ENCODE peak calls at places on chromosomes 5 and 9, in five cellular contexts. One of them, this sample, is unnamed.

GRCh38 chr9:6852243-6852963 is 94.6 kb downstream of the KDM4C start:
- DNase-seq in HCT116: no peak
- DNase-seq in GM12878: no peak
- DNase-seq in H1: no peak
- DNase-seq in HepG2: peak
- DNase-seq in this sample: no peak

GRCh38 chr9:5650356-5651105 is 21.6 kb downstream of the RIC1 start:
- DNase-seq in HCT116: no peak
- DNase-seq in GM12878: no peak
- DNase-seq in H1: no peak
- DNase-seq in HepG2: no peak
- DNase-seq in this sample: no peak

GRCh38 chr5:59275170-59275536 is 618.4 kb downstream of the PDE4D start:
- DNase-seq in HCT116: no peak
- DNase-seq in GM12878: no peak
- DNase-seq in H1: no peak
- DNase-seq in HepG2: no peak
- DNase-seq in this sample: no peak

GRCh38 chr9:114484854-114485443 is 20.3 kb downstream of the WHRN start:
- DNase-seq in HCT116: peak
- DNase-seq in GM12878: peak
- DNase-seq in H1: no peak
- DNase-seq in HepG2: no peak
- DNase-seq in this sample: peak

GRCh38 chr5:135245521-135246499 is 153.2 kb downstream of the MACROH2A1 start:
- DNase-seq in HCT116: no peak
- DNase-seq in GM12878: no peak
- DNase-seq in H1: no peak
- DNase-seq in HepG2: no peak
- DNase-seq in this sample: peak

GRCh38 chr5:539469-540214 is 15.4 kb upstream of the SLC9A3 start:
- DNase-seq in HCT116: no peak
- DNase-seq in GM12878: no peak
- DNase-seq in H1: no peak
- DNase-seq in HepG2: no peak
- DNase-seq in this sample: no peak

GRCh38 chr5:118529361-118530154 is 458.8 kb downstream of the DTWD2 start:
- DNase-seq in HCT116: no peak
- DNase-seq in GM12878: no peak
- DNase-seq in H1: no peak
- DNase-seq in HepG2: no peak
- DNase-seq in this sample: no peak

GRCh38 chr5:171314728-171315385 is 5.8 kb downstream of the TLX3 start:
- DNase-seq in HCT116: no peak
- DNase-seq in GM12878: no peak
- DNase-seq in H1: no peak
- DNase-seq in HepG2: no peak
- DNase-seq in this sample: no peak

GRCh38 chr9:125189011-125189360 is 617 bp downstream of the PPP6C start:
- DNase-seq in HCT116: no peak
- DNase-seq in GM12878: no peak
- DNase-seq in H1: no peak
- DNase-seq in HepG2: no peak
- DNase-seq in this sample: peak

GRCh38 chr5:30804739-30805313 is 388.7 kb upstream of the CDH6 start:
- DNase-seq in HCT116: no peak
- DNase-seq in GM12878: no peak
- DNase-seq in H1: peak
- DNase-seq in HepG2: no peak
- DNase-seq in this sample: no peak

GRCh38 chr9:134717793-134718645 is 76.4 kb downstream of the COL5A1 start:
- DNase-seq in HCT116: no peak
- DNase-seq in GM12878: no peak
- DNase-seq in H1: no peak
- DNase-seq in HepG2: no peak
- DNase-seq in this sample: no peak

GRCh38 chr9:121650220-121651013 is 1.0 kb upstream of the DAB2IP start:
- DNase-seq in HCT116: no peak
- DNase-seq in GM12878: no peak
- DNase-seq in H1: peak
- DNase-seq in HepG2: peak
- DNase-seq in this sample: peak

GRCh38 chr5:111119856-111120255 is 27.7 kb downstream of the WDR36 start:
- DNase-seq in HCT116: no peak
- DNase-seq in GM12878: no peak
- DNase-seq in H1: no peak
- DNase-seq in HepG2: no peak
- DNase-seq in this sample: no peak
- TF ChIP-seq SRF in HCT116: no peak
- TF ChIP-seq SRF in GM12878: no peak
- TF ChIP-seq SRF in H1: no peak
- TF ChIP-seq SRF in HepG2: no peak
- TF ChIP-seq SRF in this sample: no peak

DNA sequence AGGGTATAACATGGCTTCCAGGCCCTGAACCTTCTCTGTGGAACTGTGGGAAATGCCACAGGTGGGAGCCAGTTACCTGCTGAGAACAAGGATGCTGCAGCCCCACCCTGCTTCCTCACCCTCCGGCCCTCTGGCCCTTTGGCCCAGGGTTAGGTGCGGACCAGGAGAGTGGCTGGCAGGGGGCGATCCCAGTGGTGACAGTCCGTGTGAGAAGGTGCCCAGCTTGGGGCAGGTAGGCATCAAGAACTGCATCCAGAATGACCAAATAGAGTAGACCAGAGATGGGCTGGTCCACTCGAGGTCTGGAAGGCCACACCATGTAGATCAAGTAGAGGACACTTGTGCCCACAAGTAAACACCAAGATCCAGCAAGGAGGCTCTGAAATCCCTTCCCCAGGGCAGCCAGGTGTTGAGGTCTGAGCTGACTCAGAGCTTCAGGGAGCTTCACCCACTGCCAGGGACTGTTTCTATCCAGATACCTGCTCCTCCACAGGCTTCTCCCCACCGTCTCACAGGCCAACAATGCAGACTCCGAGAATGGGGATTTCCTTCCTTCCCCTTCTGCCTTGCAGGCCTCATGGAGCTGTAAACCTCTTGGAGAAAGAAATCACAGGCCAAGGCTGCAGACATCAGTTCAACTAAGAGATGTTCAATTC is 61.4 kb upstream of the ZSWIM6 start:
- DNase-seq in HCT116: no peak
- DNase-seq in GM12878: no peak
- DNase-seq in H1: no peak
- DNase-seq in HepG2: no peak
- DNase-seq in this sample: no peak
- TF ChIP-seq JUND in HCT116: no peak
- TF ChIP-seq JUND in GM12878: no peak
- TF ChIP-seq JUND in H1: no peak
- TF ChIP-seq JUND in HepG2: no peak
- TF ChIP-seq JUND in this sample: no peak

DNA sequence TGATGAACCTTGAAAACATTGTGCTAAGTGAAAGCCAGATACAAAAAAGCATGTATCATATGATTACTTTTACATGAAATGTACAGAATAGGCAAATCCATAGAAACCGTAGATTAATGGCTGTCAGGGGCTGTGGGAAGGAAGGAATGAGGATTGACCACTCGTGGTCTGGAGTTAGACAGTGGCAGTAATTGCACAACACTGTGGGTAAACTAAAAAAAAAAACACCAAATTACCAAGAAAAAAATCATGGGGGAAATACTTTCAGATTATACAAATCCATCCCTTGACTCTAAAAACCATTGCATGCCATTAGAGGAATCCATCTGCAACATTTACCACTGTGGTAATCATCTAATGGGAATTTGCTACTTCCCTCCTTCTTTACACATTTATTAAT is 140.0 kb downstream of the SIL1 start:
- DNase-seq in HCT116: no peak
- DNase-seq in GM12878: no peak
- DNase-seq in H1: no peak
- DNase-seq in HepG2: no peak
- DNase-seq in this sample: no peak
- TF ChIP-seq SRF in HCT116: no peak
- TF ChIP-seq SRF in GM12878: no peak
- TF ChIP-seq SRF in H1: no peak
- TF ChIP-seq SRF in HepG2: no peak
- TF ChIP-seq SRF in this sample: no peak

GRCh38 chr5:53991942-53992341 is 318.4 kb downstream of the ARL15 start:
- DNase-seq in HCT116: no peak
- DNase-seq in GM12878: peak
- DNase-seq in H1: no peak
- DNase-seq in HepG2: no peak
- DNase-seq in this sample: peak
- TF ChIP-seq JUND in HCT116: no peak
- TF ChIP-seq JUND in GM12878: no peak
- TF ChIP-seq JUND in H1: no peak
- TF ChIP-seq JUND in HepG2: no peak
- TF ChIP-seq JUND in this sample: no peak

DNA sequence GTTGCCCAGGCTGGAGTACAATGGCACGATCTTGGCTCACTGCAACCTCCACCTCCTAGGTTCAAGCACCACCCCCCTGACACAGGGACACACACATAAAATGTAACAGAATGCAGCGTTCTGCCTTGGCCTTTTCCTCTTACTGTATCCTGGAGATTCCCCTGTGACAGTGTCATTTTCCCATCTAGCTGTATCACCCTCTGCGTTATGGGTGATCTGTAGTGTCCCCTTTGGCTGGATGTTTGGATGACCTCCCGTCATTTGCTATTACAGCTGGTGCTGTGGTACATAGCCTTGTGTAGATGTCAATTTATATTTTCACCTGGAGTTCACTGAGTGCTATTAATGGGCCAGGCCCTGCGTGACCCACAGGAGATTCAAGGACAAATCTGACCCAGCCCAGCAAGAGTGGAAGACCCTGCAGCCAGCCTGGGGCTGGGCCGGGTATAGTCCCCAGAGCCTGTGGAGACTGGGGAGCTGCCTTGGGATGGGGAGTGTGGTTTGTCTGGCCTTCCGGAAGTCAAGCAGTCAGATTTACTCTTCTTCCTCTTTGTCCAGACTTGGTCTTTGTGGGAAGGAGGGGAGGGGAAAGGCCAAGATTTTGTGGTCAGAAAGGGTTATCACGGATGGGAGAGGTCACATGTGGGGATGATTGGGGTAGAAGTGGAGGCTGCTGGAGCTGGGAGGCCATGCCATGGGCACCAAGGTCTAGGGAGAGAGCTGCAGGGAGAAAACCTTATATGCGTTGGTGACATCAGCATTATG is 43.6 kb downstream of the ERGIC1 start:
- DNase-seq in HCT116: no peak
- DNase-seq in GM12878: no peak
- DNase-seq in H1: no peak
- DNase-seq in HepG2: no peak
- DNase-seq in this sample: no peak
- TF ChIP-seq SRF in HCT116: no peak
- TF ChIP-seq SRF in GM12878: no peak
- TF ChIP-seq SRF in H1: no peak
- TF ChIP-seq SRF in HepG2: no peak
- TF ChIP-seq SRF in this sample: no peak

GRCh38 chr5:14469485-14470377 is 111.9 kb upstream of the OTULINL start:
- DNase-seq in HCT116: no peak
- DNase-seq in GM12878: no peak
- DNase-seq in H1: no peak
- DNase-seq in HepG2: no peak
- DNase-seq in this sample: no peak
- TF ChIP-seq JUND in HCT116: no peak
- TF ChIP-seq JUND in GM12878: no peak
- TF ChIP-seq JUND in H1: no peak
- TF ChIP-seq JUND in HepG2: no peak
- TF ChIP-seq JUND in this sample: no peak